ENCODE peak calls at places on chromosomes 7 and 10, in seven cellular contexts. One of them, this sample, is unnamed.

GRCh38 chr7:18890134-18890533 is 227.3 kb downstream of the TWIST1 start:
- DNase-seq in NCI-H187: no peak
- DNase-seq in GM10248: no peak
- DNase-seq in AG08396: no peak
- DNase-seq in skeletal muscle cell: peak; percentile 40
- DNase-seq in HuH-7.5: no peak
- DNase-seq in left colon: no peak
- DNase-seq in this sample: peak; percentile 47

GRCh38 chr7:97868314-97868713 is 3.9 kb downstream of the ASNS start:
- DNase-seq in HuH-7.5: no peak
- DNase-seq in NCI-H187: no peak
- DNase-seq in left colon: no peak
- DNase-seq in AG08396: no peak
- DNase-seq in skeletal muscle cell: no peak
- DNase-seq in GM10248: no peak
- DNase-seq in this sample: no peak

GRCh38 chr7:17090751-17091150 is 207.7 kb upstream of the AHR start:
- DNase-seq in HuH-7.5: no peak
- DNase-seq in GM10248: no peak
- DNase-seq in skeletal muscle cell: peak; percentile 43
- DNase-seq in AG08396: peak; percentile 34
- DNase-seq in left colon: no peak
- DNase-seq in NCI-H187: no peak
- DNase-seq in this sample: peak; percentile 78

GRCh38 chr7:3730271-3730670 is 429.2 kb downstream of the SDK1 start:
- DNase-seq in GM10248: no peak
- DNase-seq in HuH-7.5: no peak
- DNase-seq in AG08396: no peak
- DNase-seq in left colon: no peak
- DNase-seq in skeletal muscle cell: no peak
- DNase-seq in NCI-H187: no peak
- DNase-seq in this sample: peak; percentile 72

GRCh38 chr7:127968547-127968946 is 62.7 kb downstream of the LRRC4 start:
- DNase-seq in left colon: no peak
- DNase-seq in GM10248: no peak
- DNase-seq in NCI-H187: no peak
- DNase-seq in skeletal muscle cell: no peak
- DNase-seq in HuH-7.5: no peak
- DNase-seq in AG08396: no peak
- DNase-seq in this sample: no peak

GRCh38 chr10:107626862-107627261 is 462.4 kb upstream of the SORCS1 start:
- DNase-seq in skeletal muscle cell: no peak
- DNase-seq in left colon: no peak
- DNase-seq in HuH-7.5: no peak
- DNase-seq in GM10248: no peak
- DNase-seq in AG08396: no peak
- DNase-seq in NCI-H187: no peak
- DNase-seq in this sample: no peak

GRCh38 chr7:143936087-143937009 is 1.3 kb downstream of the OR2F2 start:
- DNase-seq in HuH-7.5: no peak
- DNase-seq in GM10248: no peak
- DNase-seq in skeletal muscle cell: peak; percentile 51
- DNase-seq in left colon: no peak
- DNase-seq in AG08396: peak; percentile 33
- DNase-seq in NCI-H187: no peak
- DNase-seq in this sample: peak; percentile 46

GRCh38 chr10:122239578-122240257 is 31.4 kb upstream of the BTBD16 start:
- DNase-seq in skeletal muscle cell: peak; percentile 49
- DNase-seq in NCI-H187: no peak
- DNase-seq in GM10248: no peak
- DNase-seq in HuH-7.5: no peak
- DNase-seq in left colon: no peak
- DNase-seq in AG08396: peak; percentile 50
- DNase-seq in this sample: peak; percentile 19

GRCh38 chr10:83166344-83166743 is 973.0 kb upstream of the GHITM start:
- DNase-seq in AG08396: no peak
- DNase-seq in left colon: no peak
- DNase-seq in GM10248: no peak
- DNase-seq in HuH-7.5: peak; percentile 2
- DNase-seq in skeletal muscle cell: no peak
- DNase-seq in NCI-H187: no peak
- DNase-seq in this sample: no peak

GRCh38 chr10:33897255-33897893 is 562.9 kb upstream of the NRP1 start:
- DNase-seq in NCI-H187: peak; percentile 11
- DNase-seq in AG08396: peak; percentile 33
- DNase-seq in HuH-7.5: no peak
- DNase-seq in left colon: no peak
- DNase-seq in GM10248: no peak
- DNase-seq in skeletal muscle cell: no peak
- DNase-seq in this sample: peak; percentile 48

GRCh38 chr10:86410542-86411124 is 44.0 kb upstream of the GRID1 start:
- DNase-seq in GM10248: no peak
- DNase-seq in HuH-7.5: no peak
- DNase-seq in AG08396: peak; percentile 54
- DNase-seq in left colon: no peak
- DNase-seq in skeletal muscle cell: no peak
- DNase-seq in NCI-H187: no peak
- DNase-seq in this sample: peak; percentile 72

GRCh38 chr10:124007102-124007772 is 86.2 kb downstream of the CHST15 start:
- DNase-seq in skeletal muscle cell: no peak
- DNase-seq in left colon: peak; percentile 19
- DNase-seq in GM10248: no peak
- DNase-seq in NCI-H187: no peak
- DNase-seq in AG08396: no peak
- DNase-seq in HuH-7.5: no peak
- DNase-seq in this sample: no peak

GRCh38 chr7:28311670-28312069 is 100.6 kb upstream of the CREB5 start:
- DNase-seq in NCI-H187: no peak
- DNase-seq in HuH-7.5: no peak
- DNase-seq in GM10248: no peak
- DNase-seq in skeletal muscle cell: no peak
- DNase-seq in left colon: no peak
- DNase-seq in AG08396: no peak
- DNase-seq in this sample: no peak

GRCh38 chr10:80684217-80684616 is 146.5 kb downstream of the SH2D4B start:
- DNase-seq in NCI-H187: no peak
- DNase-seq in GM10248: no peak
- DNase-seq in skeletal muscle cell: no peak
- DNase-seq in HuH-7.5: no peak
- DNase-seq in AG08396: peak; percentile 15
- DNase-seq in left colon: no peak
- DNase-seq in this sample: no peak

GRCh38 chr10:113751116-113751728 is at the start of gene PLEKHS1:
- DNase-seq in skeletal muscle cell: no peak
- DNase-seq in AG08396: no peak
- DNase-seq in GM10248: no peak
- DNase-seq in NCI-H187: no peak
- DNase-seq in left colon: no peak
- DNase-seq in HuH-7.5: no peak
- DNase-seq in this sample: peak; percentile 11

GRCh38 chr7:130385600-130386066 is 5.3 kb downstream of the CPA1 start:
- DNase-seq in GM10248: no peak
- DNase-seq in HuH-7.5: no peak
- DNase-seq in left colon: no peak
- DNase-seq in NCI-H187: no peak
- DNase-seq in AG08396: no peak
- DNase-seq in skeletal muscle cell: no peak
- DNase-seq in this sample: no peak

GRCh38 chr10:22631646-22632278 is 82.6 kb downstream of the PIP4K2A start:
- DNase-seq in AG08396: no peak
- DNase-seq in GM10248: no peak
- DNase-seq in HuH-7.5: no peak
- DNase-seq in NCI-H187: no peak
- DNase-seq in left colon: no peak
- DNase-seq in skeletal muscle cell: no peak
- DNase-seq in this sample: peak; percentile 50

This sample was measured in astrocyte of the spinal cord.